ENCODE peak calls at places on chromosome 3, in five cellular contexts. A is AG09319, B is psoas muscle, Z is IMR-90, L is left lung. D is an unnamed sample.

GRCh38 chr3:190378240-190378891 is 9.6 kb upstream of the CLDN16 start:
- DNase-seq in A (peak), B (no peak), Z (peak), L (no peak), D (no peak)

GRCh38 chr3:178900244-178900643 is 171.4 kb downstream of the ZMAT3 start:
- DNase-seq in A (no peak), B (no peak), Z (no peak), L (no peak), D (no peak)

GRCh38 chr3:29683306-29683993 is 402.6 kb downstream of the RBMS3 start:
- DNase-seq in A (no peak), B (no peak), Z (peak), L (no peak), D (no peak)

GRCh38 chr3:9715764-9716437 is 12.3 kb downstream of the CPNE9 start:
- DNase-seq in A (peak), B (peak), Z (peak), L (peak), D (no peak)

GRCh38 chr3:69712933-69713332 is 26.3 kb upstream of the MITF start:
- DNase-seq in A (no peak), B (no peak), Z (no peak), L (no peak), D (no peak)

GRCh38 chr3:122628567-122628966 is 51.1 kb downstream of the PARP15 start:
- DNase-seq in A (no peak), B (no peak), Z (no peak), L (no peak), D (no peak)

GRCh38 chr3:149167898-149168297 is 38.5 kb downstream of the HPS3 start:
- DNase-seq in A (no peak), B (no peak), Z (no peak), L (no peak), D (no peak)

GRCh38 chr3:159848348-159849118 is 140.1 kb upstream of the IL12A start:
- DNase-seq in A (no peak), B (no peak), Z (no peak), L (no peak), D (no peak)

GRCh38 chr3:11096266-11097135 is 57.8 kb upstream of the HRH1 start:
- DNase-seq in A (peak), B (peak), Z (peak), L (peak), D (no peak)

GRCh38 chr3:53109822-53110771 is 20.1 kb downstream of the RFT1 start:
- DNase-seq in A (peak), B (peak), Z (peak), L (peak), D (no peak)

GRCh38 chr3:158312560-158313141 is 202.8 kb downstream of the RSRC1 start:
- DNase-seq in A (no peak), B (no peak), Z (peak), L (no peak), D (no peak)

GRCh38 chr3:72903004-72903403 is 15.2 kb downstream of the GXYLT2 start:
- DNase-seq in A (peak), B (no peak), Z (peak), L (no peak), D (no peak)

GRCh38 chr3:176816937-176817336 is 380.3 kb downstream of the TBL1XR1 start:
- DNase-seq in A (no peak), B (no peak), Z (no peak), L (no peak), D (no peak)

GRCh38 chr3:134644731-134645514 is 5.9 kb downstream of the KY start:
- DNase-seq in A (no peak), B (peak), Z (no peak), L (no peak), D (no peak)

GRCh38 chr3:99648496-99648895 is 10.1 kb downstream of the COL8A1 start:
- DNase-seq in A (no peak), B (no peak), Z (no peak), L (no peak), D (no peak)

GRCh38 chr3:128324911-128325592 is 141.6 kb downstream of the DNAJB8 start:
- DNase-seq in A (no peak), B (no peak), Z (no peak), L (no peak), D (no peak)

GRCh38 chr3:135860761-135861160 is 104.8 kb upstream of the PPP2R3A start:
- DNase-seq in A (no peak), B (no peak), Z (no peak), L (no peak), D (no peak)

GRCh38 chr3:140588558-140588957 is 89.3 kb upstream of the TRIM42 start:
- DNase-seq in A (no peak), B (no peak), Z (no peak), L (no peak), D (no peak)

GRCh38 chr3:194985031-194985578 is 285.9 kb downstream of the XXYLT1 start:
- DNase-seq in A (peak), B (peak), Z (peak), L (peak), D (no peak)

GRCh38 chr3:101061312-101061711 is 68.1 kb upstream of the ABI3BP start:
- DNase-seq in A (no peak), B (no peak), Z (no peak), L (no peak), D (no peak)

GRCh38 chr3:133408961-133409360 is 9.1 kb downstream of the BFSP2 start:
- DNase-seq in A (no peak), B (no peak), Z (peak), L (no peak), D (no peak)

GRCh38 chr3:140296796-140297352 is 361.9 kb downstream of the CLSTN2 start:
- DNase-seq in A (peak), B (no peak), Z (no peak), L (no peak), D (no peak)

GRCh38 chr3:106168941-106169340 is 300.1 kb upstream of the CBLB start:
- DNase-seq in A (no peak), B (no peak), Z (no peak), L (no peak), D (no peak)

GRCh38 chr3:160801386-160802118 is 45.5 kb downstream of the PPM1L start:
- DNase-seq in A (no peak), B (peak), Z (peak), L (peak), D (no peak)

GRCh38 chr3:177680442-177680821 is 483.1 kb upstream of the TBL1XR1 start:
- DNase-seq in A (no peak), B (no peak), Z (peak), L (no peak), D (no peak)

GRCh38 chr3:129657261-129658046 is 51.0 kb upstream of the PLXND1 start:
- DNase-seq in A (no peak), B (no peak), Z (peak), L (no peak), D (no peak)

GRCh38 chr3:152299243-152299976 is 30.7 kb downstream of the MBNL1 start:
- DNase-seq in A (no peak), B (peak), Z (no peak), L (peak), D (peak)

GRCh38 chr3:62562596-62562995 is 189.2 kb upstream of the FEZF2 start:
- DNase-seq in A (no peak), B (no peak), Z (peak), L (no peak), D (no peak)

GRCh38 chr3:31157028-31157694 is 262.7 kb upstream of the GADL1 start:
- DNase-seq in A (no peak), B (no peak), Z (no peak), L (no peak), D (no peak)

GRCh38 chr3:182925330-182925943 is 54.9 kb downstream of the DCUN1D1 start:
- DNase-seq in A (peak), B (peak), Z (peak), L (no peak), D (no peak)

GRCh38 chr3:38644016-38644661 is 5.3 kb downstream of the SCN5A start:
- DNase-seq in A (no peak), B (no peak), Z (no peak), L (no peak), D (no peak)

GRCh38 chr3:65636326-65636725 is 402.4 kb downstream of the MAGI1 start:
- DNase-seq in A (no peak), B (no peak), Z (no peak), L (no peak), D (no peak)

GRCh38 chr3:193665370-193665989 is 72.5 kb downstream of the OPA1 start:
- DNase-seq in A (peak), B (no peak), Z (peak), L (no peak), D (no peak)

GRCh38 chr3:123416173-123416572 is 32.7 kb downstream of the ADCY5 start:
- DNase-seq in A (no peak), B (no peak), Z (no peak), L (no peak), D (no peak)

GRCh38 chr3:89560546-89560945 is 453.1 kb downstream of the EPHA3 start:
- DNase-seq in A (no peak), B (no peak), Z (peak), L (no peak), D (no peak)

GRCh38 chr3:35965908-35966307 is 326.6 kb downstream of the ARPP21 start:
- DNase-seq in A (no peak), B (no peak), Z (peak), L (no peak), D (no peak)

GRCh38 chr3:54761661-54762060 is 166.2 kb downstream of the LRTM1 start:
- DNase-seq in A (no peak), B (no peak), Z (no peak), L (no peak), D (no peak)